ENCODE peak calls at places on chromosome 20, in six cellular contexts. M is CD4-positive, alpha-beta memory T cell; C is IMR-90; Y is fibroblast of lung; U is astrocyte; Z is endodermal cell. N is an unnamed sample.

GRCh38 chr20:58179432-58180099 is 48.9 kb downstream of the ANKRD60 start:
- DNase-seq in Z (peak; percentile 90), M (peak; percentile 60), C (no peak), Y (peak; percentile 11), U (no peak), N (peak; percentile 75)

GRCh38 chr20:49252556-49253350 is 25.1 kb downstream of the ZNFX1 start:
- DNase-seq in M (no peak), U (no peak), C (no peak), Y (no peak), Z (no peak), N (no peak)

GRCh38 chr20:62770111-62770910 is 26.0 kb upstream of the MRGBP start:
- DNase-seq in M (no peak), U (no peak), C (no peak), Z (no peak), Y (no peak), N (no peak)

GRCh38 chr20:38214256-38214870 is 46.2 kb downstream of the KIAA1755 start:
- DNase-seq in M (no peak), U (no peak), Y (no peak), Z (no peak), C (no peak), N (no peak)

GRCh38 chr20:41249371-41249770 is 68.2 kb downstream of the ZHX3 start:
- DNase-seq in M (no peak), U (peak; percentile 88), Z (no peak), Y (peak; percentile 92), C (peak; percentile 87), N (no peak)

GRCh38 chr20:48722002-48722731 is 105.6 kb downstream of the PREX1 start:
- DNase-seq in C (peak; percentile 32), M (no peak), U (peak; percentile 93), Z (no peak), Y (peak; percentile 92), N (no peak)

GRCh38 chr20:37261714-37262113 is at the start of gene GHRH:
- DNase-seq in Y (no peak), Z (no peak), C (no peak), U (no peak), M (no peak), N (no peak)

GRCh38 chr20:37673429-37673828 is 20.4 kb upstream of the CTNNBL1 start:
- DNase-seq in Z (no peak), C (no peak), M (no peak), Y (no peak), U (no peak), N (no peak)

GRCh38 chr20:20780127-20780822 is 67.8 kb upstream of the RALGAPA2 start:
- DNase-seq in M (no peak), U (no peak), Y (no peak), C (no peak), Z (peak; percentile 62), N (no peak)

GRCh38 chr20:33561981-33562601 is 72.2 kb downstream of the CBFA2T2 start:
- DNase-seq in C (peak; percentile 95), U (peak; percentile 90), M (no peak), Z (peak; percentile 63), Y (peak; percentile 91), N (peak; percentile 93)

GRCh38 chr20:17155401-17155800 is 71.4 kb upstream of the PCSK2 start:
- DNase-seq in M (no peak), C (no peak), Z (no peak), U (no peak), Y (no peak), N (no peak)

GRCh38 chr20:32635764-32636163 is 38.0 kb downstream of the C20orf203 start:
- DNase-seq in U (peak; percentile 23), C (peak; percentile 19), M (no peak), Z (peak; percentile 40), Y (peak; percentile 31), N (peak; percentile 64)

GRCh38 chr20:37838769-37839431 is 64.0 kb upstream of the VSTM2L start:
- DNase-seq in C (no peak), Y (no peak), U (no peak), Z (no peak), M (no peak), N (no peak)

GRCh38 chr20:48467622-48468021 is 360.2 kb downstream of the PREX1 start:
- DNase-seq in C (no peak), U (no peak), Z (peak; percentile 69), Y (no peak), M (no peak), N (peak; percentile 48)

GRCh38 chr20:59152559-59153354 is 10.9 kb upstream of the ZNF831 start:
- DNase-seq in C (no peak), Z (no peak), Y (no peak), U (no peak), M (no peak), N (no peak)

GRCh38 chr20:37137547-37137946 is 41.6 kb upstream of the RPN2 start:
- DNase-seq in Y (no peak), M (no peak), Z (no peak), C (no peak), U (no peak), N (no peak)

GRCh38 chr20:62412194-62413024 is 5.3 kb upstream of the CABLES2 start:
- DNase-seq in U (no peak), M (no peak), C (no peak), Y (no peak), Z (no peak), N (no peak)

GRCh38 chr20:59836768-59837167 is 96.7 kb downstream of the SYCP2 start:
- DNase-seq in U (no peak), M (no peak), Z (no peak), C (no peak), Y (no peak), N (no peak)

GRCh38 chr20:63319164-63320040 is 26.4 kb downstream of the COL20A1 start:
- DNase-seq in C (no peak), Y (no peak), U (no peak), Z (no peak), M (no peak), N (peak; percentile 4)

GRCh38 chr20:20491110-20491783 is 123.3 kb downstream of the INSM1 start:
- DNase-seq in Y (peak; percentile 85), C (peak; percentile 82), M (no peak), Z (no peak), U (peak; percentile 83), N (no peak)

GRCh38 chr20:49571553-49571835 is 3.6 kb upstream of the PTGIS start:
- DNase-seq in Y (no peak), U (no peak), Z (no peak), C (no peak), M (no peak), N (no peak)

GRCh38 chr20:39873286-39873685 is 815.8 kb downstream of the MAFB start:
- DNase-seq in C (no peak), Y (no peak), M (no peak), Z (no peak), U (no peak), N (no peak)

GRCh38 chr20:58133020-58133419 is 95.4 kb downstream of the ANKRD60 start:
- DNase-seq in U (no peak), M (no peak), Z (no peak), C (no peak), Y (no peak), N (no peak)

GRCh38 chr20:58233393-58233792 is 4.9 kb upstream of the ANKRD60 start:
- DNase-seq in M (no peak), C (no peak), Z (no peak), Y (no peak), U (no peak), N (no peak)

GRCh38 chr20:26214991-26215390 is 518.3 kb upstream of the ZNF337 start:
- DNase-seq in M (no peak), U (no peak), C (peak; percentile 3), Z (no peak), Y (no peak), N (no peak)

GRCh38 chr20:31815408-31816188 is 3.6 kb upstream of the MYLK2 start:
- DNase-seq in M (no peak), Z (peak; percentile 66), Y (no peak), U (no peak), C (no peak), N (no peak)

GRCh38 chr20:19817017-19817416 is 59.0 kb downstream of the RIN2 start:
- DNase-seq in Y (peak; percentile 95), U (peak; percentile 94), Z (no peak), M (no peak), C (peak; percentile 98), N (no peak)

GRCh38 chr20:13234961-13235360 is 13.9 kb downstream of the ISM1 start:
- DNase-seq in M (no peak), U (no peak), C (no peak), Y (no peak), Z (no peak), N (no peak)

GRCh38 chr20:33919653-33920052 is 74.1 kb upstream of the RALY start:
- DNase-seq in Z (no peak), M (no peak), U (no peak), Y (no peak), C (no peak), N (no peak)

GRCh38 chr20:37244572-37244957 is 17.0 kb downstream of the GHRH start:
- DNase-seq in U (no peak), Y (no peak), C (no peak), M (no peak), Z (no peak), N (no peak)

GRCh38 chr20:59939879-59940128 is 301 bp downstream of the PPP1R3D start:
- DNase-seq in Z (no peak), M (no peak), U (no peak), C (peak; percentile 4), Y (no peak), N (peak; percentile 17)

GRCh38 chr20:10319855-10320254 is 101.2 kb downstream of the SNAP25 start:
- DNase-seq in Z (no peak), C (no peak), Y (peak; percentile 62), U (peak; percentile 51), M (no peak), N (no peak)

GRCh38 chr20:11453430-11453829 is 464.3 kb upstream of the BTBD3 start:
- DNase-seq in C (peak; percentile 87), Y (peak; percentile 75), U (peak; percentile 70), Z (no peak), M (no peak), N (no peak)

GRCh38 chr20:23156170-23156841 is 70.2 kb upstream of the CD93 start:
- DNase-seq in C (peak; percentile 82), M (no peak), U (peak; percentile 81), Y (peak; percentile 84), Z (peak; percentile 56), N (no peak)
- H3K4me1 ChIP-seq in C (peaks cover 25% of the 10 kb centered on the region), M (peaks cover 18% of the 10 kb centered on the region), U (peaks cover 44% of the 10 kb centered on the region), Y (peaks cover 34% of the 10 kb centered on the region), Z (peaks cover 28% of the 10 kb centered on the region), N (no peaks in the 10 kb centered on the region)

DNA sequence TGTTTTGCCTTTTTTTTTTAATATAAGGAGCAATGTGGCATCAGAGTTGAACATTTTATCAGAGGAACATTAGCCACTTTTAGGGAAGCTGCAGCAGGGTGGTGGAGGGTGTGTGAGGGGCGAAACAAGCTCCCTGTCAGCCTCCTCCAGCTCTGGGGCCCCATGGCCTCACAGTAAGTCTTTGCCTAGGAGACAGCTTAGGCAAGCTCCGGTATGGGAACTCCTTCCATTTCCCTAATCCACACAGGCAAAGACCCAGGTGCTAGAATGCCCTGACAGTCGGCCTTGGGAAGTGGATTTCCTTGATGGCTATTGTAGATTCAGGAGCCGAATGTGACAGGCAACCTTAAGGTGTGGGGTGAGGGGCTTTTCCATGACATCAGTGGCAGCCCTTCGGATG is 862 bp downstream of the PRND start:
- DNase-seq in Y (no peak), M (no peak), C (no peak), U (no peak), Z (peak; percentile 73), N (no peak)
- H3K4me3 ChIP-seq in Y (no peak overlapping the region), M (no peak overlapping the region), C (no peak overlapping the region), U (no peak overlapping the region), Z (peak overlapping the region; percentile 61), N (no peak overlapping the region)

GRCh38 chr20:57124346-57124745 is 142.1 kb downstream of the BMP7 start:
- DNase-seq in Y (no peak), C (no peak), Z (no peak), U (no peak), M (no peak), N (no peak)
- H3K4me1 ChIP-seq in Y (no peaks in the 10 kb centered on the region), C (no peaks in the 10 kb centered on the region), Z (no peaks in the 10 kb centered on the region), U (no peaks in the 10 kb centered on the region), M (no peaks in the 10 kb centered on the region), N (no peaks in the 10 kb centered on the region)

GRCh38 chr20:46415773-46416172 is 9.4 kb upstream of the ELMO2 start:
- DNase-seq in M (no peak), C (no peak), Y (no peak), Z (no peak), U (no peak), N (no peak)
- H3K4me3 ChIP-seq in M (no peak overlapping the region), C (no peak overlapping the region), Y (no peak overlapping the region), Z (no peak overlapping the region), U (no peak overlapping the region), N (no peak overlapping the region)

N was measured in BE2C.